ENCODE peak calls at places on chromosome 7, in four cellular contexts. D is HT-29, P is PC-9, S is GM19239. O is an unnamed sample.

GRCh38 chr7:7761340-7761973 is 43.0 kb upstream of the RPA3 start:
- DNase-seq in P (no peak), S (no peak), D (peak; percentile 62), O (no peak)

GRCh38 chr7:23098029-23098428 is 7.6 kb upstream of the KLHL7 start:
- DNase-seq in P (no peak), D (no peak), S (no peak), O (no peak)

GRCh38 chr7:122337011-122337410 is 32.5 kb upstream of the FEZF1 start:
- DNase-seq in D (no peak), P (no peak), S (no peak), O (no peak)

GRCh38 chr7:123460616-123461015 is 73.8 kb downstream of the IQUB start:
- DNase-seq in D (no peak), P (no peak), S (no peak), O (no peak)

GRCh38 chr7:46146454-46147255 is 225.6 kb upstream of the IGFBP3 start:
- DNase-seq in S (no peak), P (no peak), D (no peak), O (no peak)

GRCh38 chr7:20417260-20417659 is 86.6 kb downstream of the ITGB8 start:
- DNase-seq in P (no peak), D (no peak), S (no peak), O (no peak)

GRCh38 chr7:77444123-77444522 is 28.0 kb upstream of the GSAP start:
- DNase-seq in D (no peak), S (no peak), P (no peak), O (no peak)

GRCh38 chr7:155709453-155709852 is 65.0 kb downstream of the RBM33 start:
- DNase-seq in D (no peak), S (no peak), P (no peak), O (no peak)

O was measured in LNCaP clone FGC.